ENCODE peak calls at places on chromosomes 4 and X, in five cellular contexts. One of them, this sample, is unnamed.

GRCh38 chrX:2638279-2638678 is 52.8 kb upstream of the CD99 start:
- DNase-seq in RWPE2: no peak
- DNase-seq in right cardiac atrium: no peak
- DNase-seq in aorta: no peak
- DNase-seq in fibroblast of lung: no peak
- DNase-seq in this sample: no peak

GRCh38 chrX:53456254-53456653 is 22.1 kb upstream of the HSD17B10 start:
- DNase-seq in RWPE2: no peak
- DNase-seq in right cardiac atrium: no peak
- DNase-seq in aorta: no peak
- DNase-seq in fibroblast of lung: peak
- DNase-seq in this sample: no peak

GRCh38 chrX:150864127-150864526 is 34.3 kb downstream of the CD99L2 start:
- DNase-seq in RWPE2: no peak
- DNase-seq in right cardiac atrium: no peak
- DNase-seq in aorta: no peak
- DNase-seq in fibroblast of lung: no peak
- DNase-seq in this sample: no peak

GRCh38 chr4:6884341-6884870 is 25.2 kb upstream of the TBC1D14 start:
- DNase-seq in RWPE2: no peak
- DNase-seq in right cardiac atrium: no peak
- DNase-seq in aorta: no peak
- DNase-seq in fibroblast of lung: no peak
- DNase-seq in this sample: no peak

GRCh38 chr4:149914521-149915115 is 99.0 kb upstream of the IQCM start:
- DNase-seq in RWPE2: no peak
- DNase-seq in right cardiac atrium: no peak
- DNase-seq in aorta: no peak
- DNase-seq in fibroblast of lung: peak
- DNase-seq in this sample: no peak

GRCh38 chrX:386239-386767 is 404 bp downstream of the PPP2R3B start:
- DNase-seq in RWPE2: no peak
- DNase-seq in right cardiac atrium: no peak
- DNase-seq in aorta: no peak
- DNase-seq in fibroblast of lung: no peak
- DNase-seq in this sample: no peak

GRCh38 chr4:85050736-85051135 is 84.2 kb upstream of the WDFY3 start:
- DNase-seq in RWPE2: no peak
- DNase-seq in right cardiac atrium: no peak
- DNase-seq in aorta: no peak
- DNase-seq in fibroblast of lung: no peak
- DNase-seq in this sample: no peak

GRCh38 chr4:165207431-165208321 is at the start of gene KLHL2:
- DNase-seq in RWPE2: peak
- DNase-seq in right cardiac atrium: peak
- DNase-seq in aorta: peak
- DNase-seq in fibroblast of lung: peak
- DNase-seq in this sample: peak

GRCh38 chr4:8842614-8843013 is 29.0 kb downstream of the HMX1 start:
- DNase-seq in RWPE2: no peak
- DNase-seq in right cardiac atrium: no peak
- DNase-seq in aorta: no peak
- DNase-seq in fibroblast of lung: no peak
- DNase-seq in this sample: no peak

DNA sequence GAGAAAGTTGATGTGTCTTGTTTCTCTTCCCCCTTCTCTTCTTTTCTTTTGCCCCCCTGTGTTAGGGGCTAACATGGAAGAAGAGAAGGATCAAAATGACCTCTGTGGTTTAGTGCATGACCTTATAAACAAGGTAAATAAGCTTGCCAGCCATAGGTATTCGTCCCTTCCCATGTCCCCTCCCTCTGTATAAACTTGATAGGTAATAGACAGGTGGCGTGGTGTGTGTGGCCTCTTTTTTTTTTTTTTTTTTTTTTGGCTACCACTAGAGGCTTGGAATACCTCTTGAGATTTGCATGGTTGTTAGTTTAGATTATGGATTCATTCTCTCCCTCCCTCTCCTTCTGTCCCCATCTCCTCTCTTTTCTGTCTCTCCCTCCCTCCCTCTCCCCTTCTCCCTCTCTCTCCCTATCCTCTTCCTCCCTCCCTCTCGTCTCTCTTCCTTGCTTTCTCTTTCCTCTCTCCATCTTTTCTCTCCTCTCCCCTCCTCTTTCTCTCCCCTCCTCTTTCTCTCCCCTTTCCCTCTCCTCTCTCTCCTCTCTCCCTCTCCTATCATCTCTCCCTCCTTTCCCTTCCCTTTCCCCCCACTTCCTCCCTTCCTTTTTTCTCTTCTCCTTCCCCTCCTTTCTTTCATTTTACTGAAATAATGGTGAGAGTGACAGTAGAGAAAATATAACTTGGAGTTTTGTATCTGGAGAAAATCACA is 134.4 kb downstream of the AFF1 start:
- DNase-seq in RWPE2: no peak
- DNase-seq in right cardiac atrium: no peak
- DNase-seq in aorta: no peak
- DNase-seq in fibroblast of lung: no peak
- DNase-seq in this sample: no peak
- H3K27ac ChIP-seq in RWPE2: no peak
- H3K27ac ChIP-seq in right cardiac atrium: peak
- H3K27ac ChIP-seq in aorta: no peak
- H3K27ac ChIP-seq in fibroblast of lung: no peak
- H3K27ac ChIP-seq in this sample: peak

GRCh38 chrX:55924574-55924973 is 207.0 kb downstream of the RRAGB start:
- DNase-seq in RWPE2: no peak
- DNase-seq in right cardiac atrium: no peak
- DNase-seq in aorta: no peak
- DNase-seq in fibroblast of lung: no peak
- DNase-seq in this sample: no peak

DNA sequence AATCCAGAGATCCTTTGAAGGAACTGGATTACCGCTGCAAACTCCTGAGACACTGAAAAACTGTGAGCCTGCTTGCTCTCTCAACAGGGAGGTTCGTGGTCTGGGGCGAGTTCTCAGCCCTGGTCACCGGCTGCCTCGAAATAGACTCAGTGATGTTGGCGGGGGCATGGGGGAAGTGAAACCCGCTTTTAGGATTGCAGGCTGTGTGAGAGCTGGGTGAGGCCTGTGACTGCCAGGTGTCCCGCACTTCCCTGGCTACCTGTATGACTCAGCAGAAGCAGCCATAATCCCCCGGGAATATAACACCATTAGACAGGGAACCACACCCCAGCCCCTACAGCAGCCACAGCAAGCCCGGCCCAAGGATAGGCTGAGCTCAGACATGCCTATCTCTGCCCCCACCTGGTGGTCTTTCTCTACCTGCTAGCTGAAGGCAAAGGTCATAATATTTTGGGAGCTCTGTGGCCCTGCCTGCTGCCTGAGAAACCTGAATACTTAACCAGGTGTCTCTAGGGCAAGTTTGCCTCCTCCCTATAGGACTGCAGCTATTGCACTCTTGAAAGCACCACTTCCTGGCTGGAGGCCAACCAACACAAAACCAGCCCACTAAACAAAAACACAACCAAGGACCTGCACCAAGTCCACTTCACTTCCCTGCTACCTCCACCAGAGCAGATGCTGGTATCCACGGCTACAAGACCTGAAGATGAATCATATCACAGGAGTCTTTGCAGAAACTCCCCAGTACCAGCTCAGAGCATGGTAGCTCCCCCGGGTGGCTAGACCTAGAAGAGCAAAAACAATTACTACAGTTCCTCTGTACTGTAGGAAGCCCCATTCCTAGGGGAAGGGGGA is 202.0 kb downstream of the RRAGB start:
- DNase-seq in RWPE2: no peak
- DNase-seq in right cardiac atrium: no peak
- DNase-seq in aorta: no peak
- DNase-seq in fibroblast of lung: no peak
- DNase-seq in this sample: no peak
- H3K4me3 ChIP-seq in RWPE2: no peak
- H3K4me3 ChIP-seq in right cardiac atrium: no peak
- H3K4me3 ChIP-seq in aorta: no peak
- H3K4me3 ChIP-seq in fibroblast of lung: no peak
- H3K4me3 ChIP-seq in this sample: no peak

GRCh38 chr4:12382567-12382966 is 953.9 kb upstream of the HS3ST1 start:
- DNase-seq in RWPE2: no peak
- DNase-seq in right cardiac atrium: no peak
- DNase-seq in aorta: no peak
- DNase-seq in fibroblast of lung: no peak
- DNase-seq in this sample: no peak
- H3K27ac ChIP-seq in RWPE2: no peak
- H3K27ac ChIP-seq in right cardiac atrium: no peak
- H3K27ac ChIP-seq in aorta: no peak
- H3K27ac ChIP-seq in fibroblast of lung: no peak
- H3K27ac ChIP-seq in this sample: no peak

DNA sequence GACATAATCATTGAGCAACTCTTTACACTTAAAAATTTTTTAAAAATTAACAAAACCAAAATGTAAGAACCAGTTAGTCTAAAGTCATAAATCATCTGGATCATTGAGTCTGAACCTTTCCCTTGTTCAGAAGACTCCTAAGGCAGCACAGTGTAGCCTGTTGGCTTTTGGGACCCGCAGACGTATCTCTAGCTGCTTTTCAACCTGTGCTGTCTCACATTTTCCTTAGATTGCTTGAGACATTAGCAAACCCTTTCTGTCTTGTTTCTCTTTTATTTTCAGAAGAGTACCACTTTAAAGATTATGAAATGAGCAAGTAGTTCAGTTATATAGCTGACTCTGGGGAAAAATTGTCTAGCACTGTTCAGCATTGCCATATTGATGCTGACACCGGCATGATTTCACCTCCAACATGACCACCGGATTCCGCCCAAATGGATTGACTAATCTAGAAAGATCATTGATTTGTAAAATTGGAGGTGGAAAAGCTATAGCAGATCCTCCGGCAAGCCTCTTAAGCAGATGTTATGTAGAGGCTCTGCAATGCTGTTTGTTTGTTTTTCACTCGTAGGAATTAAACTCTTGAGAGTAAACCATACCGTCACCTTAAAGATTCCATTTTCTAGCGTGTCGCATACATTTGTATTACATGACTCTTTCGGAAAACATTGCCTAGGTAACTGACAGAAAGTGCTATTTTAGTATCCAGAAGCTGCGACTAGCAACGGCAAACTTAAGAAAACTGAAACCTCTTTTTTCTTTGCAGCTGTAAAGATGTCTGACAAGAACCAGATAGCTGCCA is 9.0 kb downstream of the TCEANC start:
- DNase-seq in RWPE2: no peak
- DNase-seq in right cardiac atrium: no peak
- DNase-seq in aorta: no peak
- DNase-seq in fibroblast of lung: no peak
- DNase-seq in this sample: no peak
- H3K4me3 ChIP-seq in RWPE2: no peak
- H3K4me3 ChIP-seq in right cardiac atrium: no peak
- H3K4me3 ChIP-seq in aorta: no peak
- H3K4me3 ChIP-seq in fibroblast of lung: no peak
- H3K4me3 ChIP-seq in this sample: no peak

GRCh38 chrX:39907964-39908616 is 189.7 kb downstream of the BCOR start:
- DNase-seq in RWPE2: peak
- DNase-seq in right cardiac atrium: peak
- DNase-seq in aorta: peak
- DNase-seq in fibroblast of lung: peak
- DNase-seq in this sample: peak
- H3K27ac ChIP-seq in RWPE2: peak
- H3K27ac ChIP-seq in right cardiac atrium: peak
- H3K27ac ChIP-seq in aorta: peak
- H3K27ac ChIP-seq in fibroblast of lung: peak
- H3K27ac ChIP-seq in this sample: peak

DNA sequence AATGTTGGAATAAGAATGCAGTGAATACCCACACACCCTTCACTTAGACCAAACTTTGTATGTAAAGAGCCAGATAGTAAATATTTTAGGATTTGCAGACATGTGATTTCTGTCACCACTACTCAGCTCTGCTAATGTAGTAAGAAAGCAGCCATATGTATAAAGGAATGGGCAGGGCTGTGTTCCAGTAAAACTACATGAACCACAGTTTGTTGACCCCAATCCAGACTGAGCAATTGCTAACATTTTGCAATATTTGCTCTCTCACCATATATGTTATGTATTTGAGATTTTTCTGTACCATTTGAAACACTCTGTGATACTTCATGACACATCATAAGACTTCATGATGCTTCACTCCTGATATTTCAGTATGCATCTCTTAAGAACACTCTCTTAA is 32.0 kb upstream of the TBC1D1 start:
- DNase-seq in RWPE2: no peak
- DNase-seq in right cardiac atrium: no peak
- DNase-seq in aorta: no peak
- DNase-seq in fibroblast of lung: no peak
- DNase-seq in this sample: no peak
- H3K4me3 ChIP-seq in RWPE2: no peak
- H3K4me3 ChIP-seq in right cardiac atrium: no peak
- H3K4me3 ChIP-seq in aorta: no peak
- H3K4me3 ChIP-seq in fibroblast of lung: no peak
- H3K4me3 ChIP-seq in this sample: no peak

GRCh38 chr4:87633239-87633638 is 16.8 kb upstream of the DMP1 start:
- DNase-seq in RWPE2: no peak
- DNase-seq in right cardiac atrium: no peak
- DNase-seq in aorta: no peak
- DNase-seq in fibroblast of lung: peak
- DNase-seq in this sample: no peak
- H3K27ac ChIP-seq in RWPE2: no peak
- H3K27ac ChIP-seq in right cardiac atrium: no peak
- H3K27ac ChIP-seq in aorta: no peak
- H3K27ac ChIP-seq in fibroblast of lung: no peak
- H3K27ac ChIP-seq in this sample: no peak

DNA sequence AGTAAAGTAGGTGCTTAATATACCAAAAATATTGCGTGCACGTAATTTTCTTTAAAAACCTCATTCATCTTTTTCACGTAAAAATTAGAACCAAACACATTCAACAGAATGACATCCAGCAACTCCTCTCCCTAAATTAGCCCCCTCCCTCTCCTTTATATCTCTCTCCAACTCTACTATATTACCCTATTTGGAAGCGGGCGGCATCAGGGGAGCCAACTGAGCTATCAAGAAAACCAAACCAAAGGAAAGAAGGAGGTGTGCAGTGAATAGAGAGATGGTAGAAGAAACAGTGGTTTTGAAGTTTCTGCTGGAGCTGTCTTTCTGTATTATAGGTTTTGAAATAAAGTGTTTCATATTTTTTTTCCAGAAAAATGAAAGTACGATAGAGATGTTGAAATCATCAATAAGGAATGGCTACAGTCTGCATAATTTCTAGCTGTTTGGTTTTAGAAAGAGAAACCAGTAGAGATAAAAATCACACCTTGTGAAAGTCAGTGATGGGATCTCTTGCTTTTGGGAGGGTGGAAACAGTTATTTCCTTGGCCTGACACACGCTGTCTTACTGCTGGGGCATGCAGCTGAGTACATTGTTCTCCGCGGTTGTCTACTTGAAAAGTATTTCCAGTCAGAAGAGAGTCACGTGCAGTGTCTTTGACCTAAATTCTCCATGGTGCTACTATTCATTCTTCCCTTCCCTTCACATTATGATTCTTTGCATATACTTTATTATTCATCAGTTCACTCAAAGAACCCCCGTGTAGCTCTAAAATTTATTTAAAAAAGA is 94.1 kb upstream of the WDR17 start:
- DNase-seq in RWPE2: no peak
- DNase-seq in right cardiac atrium: no peak
- DNase-seq in aorta: no peak
- DNase-seq in fibroblast of lung: peak
- DNase-seq in this sample: no peak
- H3K4me3 ChIP-seq in RWPE2: no peak
- H3K4me3 ChIP-seq in right cardiac atrium: no peak
- H3K4me3 ChIP-seq in aorta: no peak
- H3K4me3 ChIP-seq in fibroblast of lung: peak
- H3K4me3 ChIP-seq in this sample: no peak

This sample was measured in left ventricle myocardium inferior.